ENCODE peak calls at places on chromosomes 5 and 9, in nine cellular contexts. C, X, L, M, Q, T, I, J and H are unnamed samples.

GRCh38 chr5:61162832-61163567 is 732 bp upstream of the SMIM15 start:
- DNase-seq in C (no peak), X (peak), L (no peak), M (no peak), Q (no peak), T (peak), I (peak), J (no peak), H (no peak)

GRCh38 chr5:52269395-52269794 is 518.3 kb upstream of the ITGA1 start:
- DNase-seq in C (no peak), X (no peak), L (no peak), M (no peak), Q (no peak), T (no peak), I (no peak), J (no peak), H (no peak)

GRCh38 chr9:136107155-136107952 is 11.3 kb downstream of the TMEM250 start:
- DNase-seq in C (no peak), X (no peak), L (no peak), M (no peak), Q (no peak), T (no peak), I (no peak), J (peak), H (peak)

GRCh38 chr5:76818844-76819831 is at the start of gene F2RL1:
- DNase-seq in C (no peak), X (peak), L (no peak), M (no peak), Q (no peak), T (peak), I (peak), J (peak), H (peak)

GRCh38 chr5:66306105-66306843 is 162.2 kb downstream of the SREK1 start:
- DNase-seq in C (peak), X (peak), L (no peak), M (no peak), Q (no peak), T (peak), I (peak), J (peak), H (no peak)

GRCh38 chr9:16532681-16533450 is 337.6 kb downstream of the BNC2 start:
- DNase-seq in C (no peak), X (no peak), L (no peak), M (no peak), Q (no peak), T (peak), I (peak), J (no peak), H (no peak)

GRCh38 chr5:93886098-93886806 is 144.9 kb upstream of the POU5F2 start:
- DNase-seq in C (no peak), X (no peak), L (no peak), M (no peak), Q (no peak), T (peak), I (no peak), J (no peak), H (no peak)

GRCh38 chr9:34374905-34375552 is 1.7 kb downstream of the MYORG start:
- DNase-seq in C (no peak), X (no peak), L (no peak), M (no peak), Q (no peak), T (no peak), I (peak), J (peak), H (no peak)

GRCh38 chr9:4923580-4924544 is 61.2 kb upstream of the JAK2 start:
- DNase-seq in C (no peak), X (no peak), L (no peak), M (no peak), Q (no peak), T (peak), I (peak), J (no peak), H (no peak)

GRCh38 chr5:124751031-124751430 is 4.6 kb upstream of the ZNF608 start:
- DNase-seq in C (no peak), X (no peak), L (no peak), M (no peak), Q (no peak), T (no peak), I (no peak), J (no peak), H (no peak)

GRCh38 chr5:124746916-124747769 is 704 bp upstream of the ZNF608 start:
- DNase-seq in C (peak), X (peak), L (peak), M (peak), Q (peak), T (peak), I (peak), J (peak), H (peak)

GRCh38 chr5:124746252-124746915 is at the start of gene ZNF608:
- DNase-seq in C (no peak), X (peak), L (no peak), M (no peak), Q (no peak), T (peak), I (peak), J (no peak), H (no peak)

GRCh38 chr5:124747770-124748686 is 1.6 kb upstream of the ZNF608 start:
- DNase-seq in C (no peak), X (no peak), L (no peak), M (peak), Q (no peak), T (peak), I (peak), J (no peak), H (no peak)

GRCh38 chr5:124748687-124749594 is 2.5 kb upstream of the ZNF608 start:
- DNase-seq in C (peak), X (peak), L (peak), M (peak), Q (peak), T (peak), I (peak), J (peak), H (peak)
- TF ChIP-seq POLR2A in C (peak), X (peak), L (no peak), M (peak), Q (peak), T (no peak), I (no peak), J (no peak), H (no peak)

GRCh38 chr9:37678789-37679273 is 28.1 kb downstream of the FRMPD1 start:
- DNase-seq in C (no peak), X (no peak), L (no peak), M (no peak), Q (no peak), T (no peak), I (peak), J (no peak), H (no peak)
- H3K27ac ChIP-seq in C (no peak), X (no peak), L (no peak), M (no peak), Q (no peak), T (no peak), I (no peak), J (no peak), H (no peak)

GRCh38 chr9:32589083-32589713 is 16.2 kb upstream of the NDUFB6 start:
- DNase-seq in C (no peak), X (no peak), L (no peak), M (no peak), Q (no peak), T (peak), I (peak), J (no peak), H (no peak)

GRCh38 chr9:32587901-32588300 is 14.9 kb upstream of the NDUFB6 start:
- DNase-seq in C (no peak), X (no peak), L (no peak), M (no peak), Q (no peak), T (peak), I (no peak), J (no peak), H (no peak)

GRCh38 chr9:32581512-32582143 is 8.7 kb upstream of the NDUFB6 start:
- DNase-seq in C (no peak), X (peak), L (no peak), M (no peak), Q (no peak), T (peak), I (peak), J (no peak), H (no peak)

GRCh38 chr9:32580631-32581300 is 7.8 kb upstream of the NDUFB6 start:
- DNase-seq in C (no peak), X (no peak), L (no peak), M (no peak), Q (no peak), T (no peak), I (no peak), J (no peak), H (no peak)

DNA sequence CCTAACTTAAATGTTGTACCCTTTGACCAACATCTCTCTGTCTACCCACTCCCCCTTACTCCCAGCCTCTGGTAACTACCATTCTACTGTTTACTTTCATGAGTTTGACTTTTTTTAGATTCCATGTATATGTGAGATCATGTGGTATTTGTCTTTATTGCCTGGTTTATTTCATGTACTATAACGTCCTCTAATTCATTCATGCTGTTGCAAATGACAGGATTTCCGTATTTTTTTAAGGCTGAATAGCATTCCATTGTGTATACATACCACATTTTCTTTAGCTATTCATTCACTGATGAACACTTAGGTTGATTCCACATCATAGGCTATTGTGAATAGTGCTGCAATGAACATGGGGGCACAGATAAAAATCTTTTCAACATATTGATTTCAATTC is 11.8 kb upstream of the NDUFB6 start:
- DNase-seq in C (no peak), X (no peak), L (no peak), M (no peak), Q (no peak), T (peak), I (no peak), J (no peak), H (no peak)
- H3K4me3 ChIP-seq in C (no peak), X (no peak), L (no peak), M (no peak), Q (no peak), T (no peak), I (no peak), J (no peak), H (no peak)

DNA sequence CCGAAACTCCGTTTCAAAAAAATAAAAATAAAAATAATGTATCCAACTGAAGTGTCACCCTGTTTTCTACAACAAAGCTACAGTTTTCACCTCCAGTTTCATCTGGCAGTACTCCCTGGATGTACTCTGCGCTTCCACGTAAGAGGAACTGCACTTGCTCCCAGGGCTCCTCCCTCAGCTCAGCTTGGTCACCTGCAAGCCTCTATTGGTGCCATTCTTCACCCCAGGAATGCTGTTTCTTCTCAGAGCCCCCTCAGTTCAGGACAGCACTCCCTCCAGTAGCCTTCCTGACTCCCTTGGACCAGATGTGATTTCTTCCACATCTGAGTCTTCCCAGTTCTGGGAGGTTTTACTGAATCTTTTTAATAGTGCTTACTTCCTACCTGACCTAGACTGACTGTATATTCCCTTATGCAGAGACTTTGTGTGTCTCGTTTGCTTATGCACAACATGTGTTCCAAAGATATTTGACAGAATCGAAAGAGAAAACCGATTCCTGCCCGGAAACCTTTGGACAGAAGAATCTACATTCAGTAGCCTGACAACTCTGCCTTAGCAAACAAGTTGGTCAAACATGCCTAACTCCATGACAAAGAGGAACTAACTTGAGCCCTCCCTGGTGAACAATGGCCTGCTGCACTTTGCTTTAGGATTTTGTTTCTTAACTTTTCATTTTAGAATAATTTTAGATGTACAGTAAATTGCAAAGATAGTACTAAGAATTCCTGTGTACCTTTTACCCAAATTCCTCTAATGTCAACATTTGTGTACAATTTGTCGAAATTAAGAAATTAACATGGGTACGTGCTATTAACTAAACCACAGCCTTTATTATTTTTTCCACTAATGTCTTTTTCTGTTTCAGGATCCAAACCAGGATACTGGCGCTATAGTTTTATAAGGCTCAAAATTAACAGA is 814 bp downstream of the CCDC125 start:
- DNase-seq in C (no peak), X (peak), L (no peak), M (no peak), Q (no peak), T (no peak), I (no peak), J (peak), H (no peak)
- TF ChIP-seq POLR2A in C (no peak), X (no peak), L (no peak), M (no peak), Q (no peak), T (no peak), I (no peak), J (no peak), H (no peak)

DNA sequence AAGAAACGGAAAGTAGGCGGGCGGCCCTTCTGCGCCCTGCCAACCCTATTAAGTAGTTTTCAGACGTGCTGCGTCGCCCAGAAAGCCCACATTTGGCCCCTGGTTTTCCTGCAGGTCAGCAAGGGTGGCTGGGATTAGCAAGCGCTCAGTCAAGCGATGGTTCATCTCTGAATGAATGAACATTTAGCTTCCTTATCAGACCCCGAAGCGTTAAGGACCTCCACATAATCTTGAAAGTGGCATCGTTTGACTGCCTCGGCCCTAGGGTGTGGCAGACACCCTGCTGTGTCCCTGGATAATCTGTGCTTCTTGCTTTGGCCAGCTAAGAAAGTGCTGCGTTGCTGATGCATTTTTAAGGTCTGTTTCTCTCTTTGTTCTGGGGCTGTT is 688 bp downstream of the TOR1B start:
- DNase-seq in C (no peak), X (no peak), L (no peak), M (no peak), Q (no peak), T (no peak), I (no peak), J (no peak), H (no peak)
- H3K27ac ChIP-seq in C (peak), X (peak), L (peak), M (peak), Q (peak), T (peak), I (peak), J (peak), H (peak)